ENCODE peak calls at places on chromosomes 11 and 22, in six cellular contexts. K, L, H, O, V and C are unnamed samples.

GRCh38 chr11:74679513-74679865 is 51.7 kb downstream of the CHRDL2 start:
- DNase-seq in L (no peak), H (no peak), V (no peak), O (no peak), K (no peak), C (no peak)

GRCh38 chr11:363948-364761 is 5.1 kb upstream of the B4GALNT4 start:
- DNase-seq in O (no peak), H (peak), L (peak), K (no peak), V (peak), C (no peak)

GRCh38 chr22:20664594-20664959 is 109.3 kb upstream of the SERPIND1 start:
- DNase-seq in L (no peak), V (no peak), H (no peak), K (no peak), O (no peak), C (no peak)

GRCh38 chr22:35611891-35612576 is 5.1 kb downstream of the MB start:
- DNase-seq in L (no peak), V (no peak), O (no peak), H (no peak), K (no peak), C (no peak)

GRCh38 chr11:85628771-85629341 is 463 bp downstream of the TMEM126B start:
- DNase-seq in L (no peak), H (no peak), K (no peak), O (no peak), V (peak), C (peak)

GRCh38 chr22:45125198-45125597 is 38.5 kb upstream of the NUP50 start:
- DNase-seq in K (no peak), L (no peak), O (no peak), V (no peak), H (no peak), C (peak)

GRCh38 chr11:67298786-67299185 is 4.5 kb upstream of the SSH3 start:
- DNase-seq in L (no peak), H (no peak), O (no peak), V (no peak), K (no peak), C (no peak)

GRCh38 chr22:30556388-30556787 is 9.8 kb upstream of the SEC14L6 start:
- DNase-seq in K (no peak), H (no peak), O (no peak), L (peak), V (peak), C (peak)

GRCh38 chr11:11416917-11417316 is 63.9 kb upstream of the CSNK2A3 start:
- DNase-seq in H (no peak), L (no peak), K (no peak), O (no peak), V (no peak), C (no peak)

GRCh38 chr11:114762437-114762836 is 84.1 kb downstream of the NXPE2 start:
- DNase-seq in L (peak), O (no peak), K (peak), H (no peak), V (peak), C (peak)

GRCh38 chr22:20297414-20298109 is 22.3 kb downstream of the DGCR6L start:
- DNase-seq in V (no peak), H (no peak), L (no peak), K (no peak), O (no peak), C (no peak)

GRCh38 chr22:17627961-17628303 is 617 bp downstream of the ATP6V1E1 start:
- DNase-seq in H (no peak), O (no peak), V (peak), K (no peak), L (no peak), C (no peak)

GRCh38 chr11:110908401-110909106 is 196.3 kb upstream of the ARHGAP20 start:
- DNase-seq in H (no peak), O (peak), K (no peak), L (peak), V (no peak), C (no peak)

GRCh38 chr11:1742869-1743586 is 7.4 kb downstream of the IFITM10 start:
- DNase-seq in O (no peak), L (no peak), H (no peak), V (no peak), K (no peak), C (no peak)

GRCh38 chr11:94938399-94939055 is 34.8 kb downstream of the CWC15 start:
- DNase-seq in K (no peak), L (no peak), H (no peak), O (no peak), V (no peak), C (no peak)

GRCh38 chr11:102940714-102941588 is 14.6 kb downstream of the MMP13 start:
- DNase-seq in K (peak), L (peak), H (no peak), V (peak), O (no peak), C (peak)

GRCh38 chr22:27975381-27976013 is 56.4 kb upstream of the PITPNB start:
- DNase-seq in K (no peak), H (no peak), L (no peak), V (no peak), O (no peak), C (no peak)

GRCh38 chr11:95453616-95454118 is 222.7 kb upstream of the SESN3 start:
- DNase-seq in V (no peak), O (no peak), H (no peak), L (peak), K (no peak), C (no peak)

GRCh38 chr11:70495351-70496310 is 97.3 kb downstream of the CTTN start:
- DNase-seq in H (no peak), L (no peak), V (no peak), K (no peak), O (no peak), C (no peak)

GRCh38 chr22:25018009-25018408 is 65.5 kb downstream of the KIAA1671 start:
- DNase-seq in L (no peak), H (no peak), O (no peak), K (no peak), V (no peak), C (no peak)

GRCh38 chr22:38249803-38250641 is 22.8 kb downstream of the TMEM184B start:
- DNase-seq in V (no peak), K (no peak), L (no peak), O (no peak), H (no peak), C (no peak)

GRCh38 chr11:69048056-69048717 is 545 bp upstream of the TPCN2 start:
- DNase-seq in L (no peak), K (no peak), V (peak), H (no peak), O (no peak), C (no peak)

GRCh38 chr11:121152764-121153163 is 51.7 kb downstream of the TECTA start:
- DNase-seq in L (no peak), K (no peak), V (no peak), H (no peak), O (no peak), C (no peak)

GRCh38 chr11:9838961-9839360 is 175.1 kb downstream of the SWAP70 start:
- DNase-seq in O (peak), L (no peak), H (no peak), V (peak), K (no peak), C (no peak)

GRCh38 chr22:49013707-49014106 is 814.0 kb downstream of the BRD1 start:
- DNase-seq in O (no peak), V (no peak), L (no peak), H (peak), K (no peak), C (no peak)

GRCh38 chr22:42078469-42079318 is 806 bp upstream of the SMDT1 start:
- DNase-seq in O (no peak), K (no peak), V (peak), H (no peak), L (no peak), C (no peak)

GRCh38 chr22:23179381-23180294 is 671 bp upstream of the BCR start:
- DNase-seq in L (peak), V (peak), H (no peak), O (no peak), K (no peak), C (peak)

GRCh38 chr11:12771875-12772274 is 97.7 kb downstream of the TEAD1 start:
- DNase-seq in H (no peak), K (no peak), O (no peak), L (no peak), V (no peak), C (no peak)

GRCh38 chr11:32006799-32007388 is 84.0 kb upstream of the RCN1 start:
- DNase-seq in V (peak), O (no peak), K (peak), L (peak), H (no peak), C (peak)

GRCh38 chr22:41442240-41442792 is 4.3 kb downstream of the TOB2 start:
- DNase-seq in V (no peak), L (no peak), K (no peak), H (no peak), O (no peak), C (no peak)

GRCh38 chr11:118263694-118264567 is at the start of gene MPZL2:
- DNase-seq in K (peak), L (peak), O (no peak), V (peak), H (peak), C (peak)

GRCh38 chr11:118260353-118260752 is 3.7 kb downstream of the MPZL2 start:
- DNase-seq in V (no peak), K (no peak), O (no peak), L (no peak), H (no peak), C (no peak)

GRCh38 chr11:118263109-118263508 is 988 bp downstream of the MPZL2 start:
- DNase-seq in L (no peak), H (no peak), O (no peak), K (no peak), V (no peak), C (no peak)

GRCh38 chr11:118259138-118259537 is 5.0 kb downstream of the MPZL2 start:
- DNase-seq in K (no peak), L (no peak), O (no peak), V (no peak), H (no peak), C (no peak)

DNA sequence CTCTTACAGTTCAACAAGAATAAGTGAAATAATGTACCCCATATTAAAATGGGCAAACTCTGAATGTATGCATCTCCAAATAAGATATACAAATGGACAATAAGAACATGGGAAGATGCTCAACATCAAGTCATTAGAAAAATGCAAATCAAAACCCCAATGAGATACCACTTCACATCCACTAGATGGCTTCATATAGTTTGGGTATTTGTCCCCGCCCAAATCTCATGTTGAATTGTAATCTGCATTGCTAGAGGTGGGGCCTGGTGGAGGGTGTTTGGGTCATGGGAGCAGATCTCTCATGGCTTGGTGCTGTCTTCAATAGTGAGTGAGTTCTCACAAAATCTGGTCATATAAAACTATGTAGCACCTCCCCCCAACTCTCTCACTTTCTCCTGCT is 5.7 kb downstream of the MPZL2 start:
- DNase-seq in V (peak), L (no peak), K (no peak), H (no peak), O (no peak), C (no peak)
- TF ChIP-seq CTCF in V (peak), L (no peak), K (peak), H (no peak), O (peak), C (peak)

GRCh38 chr11:47270331-47271271 is 668 bp downstream of the MADD start:
- DNase-seq in V (peak), K (peak), H (no peak), O (no peak), L (no peak), C (no peak)

GRCh38 chr11:47268448-47269001 is 1.4 kb upstream of the MADD start:
- DNase-seq in O (no peak), L (no peak), H (no peak), K (peak), V (peak), C (no peak)

GRCh38 chr11:47269002-47269828 is 718 bp upstream of the MADD start:
- DNase-seq in H (peak), V (peak), L (peak), O (peak), K (peak), C (peak)

GRCh38 chr11:47271328-47271727 is 1.4 kb downstream of the MADD start:
- DNase-seq in L (no peak), K (no peak), V (no peak), H (no peak), O (no peak), C (no peak)

DNA sequence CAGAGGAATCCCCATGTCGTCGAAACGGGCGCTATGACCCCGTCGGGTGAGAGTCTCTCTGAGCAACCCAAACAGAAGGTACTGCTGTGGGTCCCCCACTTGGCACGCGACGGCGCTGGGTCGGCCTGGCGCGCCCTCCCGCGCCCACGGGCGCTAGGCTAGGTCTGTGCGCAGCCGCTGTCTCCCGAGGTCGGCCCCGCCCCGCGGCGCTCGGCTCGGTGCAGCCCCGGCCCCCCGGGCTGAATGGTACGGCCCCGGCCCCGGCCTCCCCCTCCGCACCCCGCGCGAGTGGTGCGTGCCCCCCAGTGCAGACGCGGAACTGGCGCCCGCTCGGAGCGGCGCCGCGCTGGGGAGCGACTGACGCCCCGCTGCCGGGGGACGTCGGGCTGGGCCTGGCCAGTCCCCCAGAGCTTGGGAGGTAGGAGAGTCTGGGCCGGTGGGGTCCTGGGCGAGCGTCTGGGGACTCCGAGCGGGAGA is at the start of gene MADD:
- DNase-seq in L (peak), H (peak), V (peak), K (peak), O (no peak), C (peak)
- TF ChIP-seq CTCF in L (no peak), H (no peak), V (no peak), K (no peak), O (no peak), C (no peak)

DNA sequence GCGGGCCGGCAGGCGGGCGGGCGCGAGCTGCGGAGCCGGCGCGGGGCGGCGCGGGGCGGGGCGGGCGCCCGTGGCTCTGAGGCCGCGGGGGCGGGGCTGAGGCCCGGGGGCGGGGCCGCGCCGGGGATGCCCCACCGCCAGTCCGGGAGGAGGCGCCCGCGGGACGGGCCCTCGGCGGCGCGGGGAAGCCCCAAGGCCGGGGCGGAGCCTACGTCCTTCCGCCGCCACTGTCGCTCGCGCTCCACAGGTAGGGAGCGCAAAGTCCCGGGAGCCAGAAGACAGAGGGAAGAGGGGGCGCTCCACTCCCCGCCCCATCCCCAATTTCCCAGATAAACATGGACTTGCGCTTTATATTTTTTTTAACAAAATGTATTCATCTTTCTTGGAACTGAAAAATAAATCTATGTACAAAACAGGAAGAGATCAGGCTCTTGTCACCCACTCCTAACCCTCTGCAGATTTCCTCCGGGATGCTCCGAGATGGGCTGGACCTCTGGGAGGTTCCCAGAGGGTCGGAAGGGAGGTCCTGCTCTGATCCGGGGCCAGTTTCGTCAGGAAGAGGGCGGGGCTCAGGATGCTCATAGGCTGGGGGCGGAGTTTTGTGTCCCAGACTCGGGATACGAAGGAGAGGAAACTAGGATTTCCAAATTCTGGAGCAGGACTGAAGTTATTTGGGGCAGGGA is at the start of gene MAP4K2:
- DNase-seq in K (peak), H (peak), L (peak), V (peak), O (peak), C (peak)
- TF ChIP-seq CTCF in K (no peak), H (no peak), L (peak), V (peak), O (peak), C (peak)

GRCh38 chr11:132424433-132424832 is 1054.0 kb downstream of the NTM start:
- DNase-seq in H (no peak), L (no peak), V (no peak), O (no peak), K (no peak), C (no peak)

GRCh38 chr11:132427611-132428010 is 1057.2 kb downstream of the NTM start:
- DNase-seq in O (no peak), L (no peak), H (no peak), K (no peak), V (no peak), C (no peak)

GRCh38 chr11:132422725-132423124 is 1052.3 kb downstream of the NTM start:
- DNase-seq in L (no peak), H (no peak), V (no peak), O (no peak), K (no peak), C (no peak)

GRCh38 chr11:132423266-132423665 is 1052.9 kb downstream of the NTM start:
- DNase-seq in O (no peak), V (no peak), L (no peak), K (no peak), H (no peak), C (no peak)
- TF ChIP-seq CTCF in O (no peak), V (no peak), L (no peak), K (no peak), H (no peak), C (no peak)

DNA sequence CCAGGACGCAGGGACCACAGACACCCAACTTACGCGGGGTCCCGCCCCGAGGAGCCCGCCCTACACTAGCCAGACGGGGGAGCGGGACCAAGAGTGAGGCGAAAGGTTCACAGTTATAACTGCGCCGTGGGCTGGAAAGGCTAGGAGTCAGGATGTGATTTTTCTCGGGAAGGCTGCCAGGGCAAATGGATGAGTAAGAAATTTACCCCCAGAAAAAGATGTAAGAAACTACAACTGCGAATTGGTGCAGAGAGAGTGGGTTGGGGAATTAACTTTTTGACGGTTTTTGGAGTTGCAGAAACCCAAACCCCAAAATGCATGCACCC is 1.3 kb downstream of the TSPAN18 start:
- DNase-seq in O (no peak), H (no peak), K (no peak), L (no peak), V (no peak), C (no peak)
- TF ChIP-seq CTCF in O (no peak), H (peak), K (peak), L (no peak), V (no peak), C (no peak)